ENCODE peak calls at places on chromosomes 13 and 19, in six cellular contexts. One of them, this sample, is unnamed.

GRCh38 chr19:708154-709141 is at the start of gene PALM:
- DNase-seq in H1: peak
- DNase-seq in ascending aorta: no peak
- DNase-seq in progenitor cell of endocrine pancreas: peak
- DNase-seq in epithelial cell of esophagus: no peak
- DNase-seq in CD8-positive, alpha-beta T cell: no peak
- DNase-seq in this sample: no peak

GRCh38 chr19:30170495-30171137 is 201.6 kb upstream of the ZNF536 start:
- DNase-seq in H1: no peak
- DNase-seq in ascending aorta: no peak
- DNase-seq in progenitor cell of endocrine pancreas: no peak
- DNase-seq in epithelial cell of esophagus: no peak
- DNase-seq in CD8-positive, alpha-beta T cell: no peak
- DNase-seq in this sample: no peak

GRCh38 chr13:42644841-42645240 is 70.9 kb downstream of the TNFSF11 start:
- DNase-seq in H1: no peak
- DNase-seq in ascending aorta: no peak
- DNase-seq in progenitor cell of endocrine pancreas: no peak
- DNase-seq in epithelial cell of esophagus: no peak
- DNase-seq in CD8-positive, alpha-beta T cell: no peak
- DNase-seq in this sample: no peak

GRCh38 chr19:11247391-11247790 is 8.0 kb downstream of the ANGPTL8 start:
- DNase-seq in H1: no peak
- DNase-seq in ascending aorta: no peak
- DNase-seq in progenitor cell of endocrine pancreas: no peak
- DNase-seq in epithelial cell of esophagus: no peak
- DNase-seq in CD8-positive, alpha-beta T cell: no peak
- DNase-seq in this sample: no peak

GRCh38 chr19:16446108-16447014 is 25.4 kb downstream of the EPS15L1 start:
- DNase-seq in H1: no peak
- DNase-seq in ascending aorta: no peak
- DNase-seq in progenitor cell of endocrine pancreas: no peak
- DNase-seq in epithelial cell of esophagus: no peak
- DNase-seq in CD8-positive, alpha-beta T cell: no peak
- DNase-seq in this sample: peak

GRCh38 chr19:50005428-50005827 is 19.7 kb downstream of the VRK3 start:
- DNase-seq in H1: no peak
- DNase-seq in ascending aorta: no peak
- DNase-seq in progenitor cell of endocrine pancreas: no peak
- DNase-seq in epithelial cell of esophagus: no peak
- DNase-seq in CD8-positive, alpha-beta T cell: no peak
- DNase-seq in this sample: no peak

GRCh38 chr19:57351867-57352266 is 796 bp downstream of the ZNF304 start:
- DNase-seq in H1: no peak
- DNase-seq in ascending aorta: no peak
- DNase-seq in progenitor cell of endocrine pancreas: no peak
- DNase-seq in epithelial cell of esophagus: peak
- DNase-seq in CD8-positive, alpha-beta T cell: no peak
- DNase-seq in this sample: no peak

GRCh38 chr19:13400296-13400695 is 106.0 kb downstream of the CACNA1A start:
- DNase-seq in H1: no peak
- DNase-seq in ascending aorta: no peak
- DNase-seq in progenitor cell of endocrine pancreas: no peak
- DNase-seq in epithelial cell of esophagus: no peak
- DNase-seq in CD8-positive, alpha-beta T cell: no peak
- DNase-seq in this sample: no peak

GRCh38 chr13:93079294-93079693 is 147.3 kb upstream of the GPC6 start:
- DNase-seq in H1: no peak
- DNase-seq in ascending aorta: no peak
- DNase-seq in progenitor cell of endocrine pancreas: no peak
- DNase-seq in epithelial cell of esophagus: peak
- DNase-seq in CD8-positive, alpha-beta T cell: no peak
- DNase-seq in this sample: no peak

GRCh38 chr13:98338312-98338711 is 161.2 kb upstream of the RNF113B start:
- DNase-seq in H1: no peak
- DNase-seq in ascending aorta: no peak
- DNase-seq in progenitor cell of endocrine pancreas: no peak
- DNase-seq in epithelial cell of esophagus: peak
- DNase-seq in CD8-positive, alpha-beta T cell: no peak
- DNase-seq in this sample: no peak

GRCh38 chr19:2455481-2456300 is 1.1 kb downstream of the LMNB2 start:
- DNase-seq in H1: no peak
- DNase-seq in ascending aorta: no peak
- DNase-seq in progenitor cell of endocrine pancreas: peak
- DNase-seq in epithelial cell of esophagus: peak
- DNase-seq in CD8-positive, alpha-beta T cell: no peak
- DNase-seq in this sample: peak

GRCh38 chr19:33231511-33231910 is 5.9 kb upstream of the SLC7A10 start:
- DNase-seq in H1: no peak
- DNase-seq in ascending aorta: no peak
- DNase-seq in progenitor cell of endocrine pancreas: no peak
- DNase-seq in epithelial cell of esophagus: peak
- DNase-seq in CD8-positive, alpha-beta T cell: no peak
- DNase-seq in this sample: no peak

GRCh38 chr19:14198384-14199376 is 7.3 kb downstream of the ADGRL1 start:
- DNase-seq in H1: no peak
- DNase-seq in ascending aorta: no peak
- DNase-seq in progenitor cell of endocrine pancreas: no peak
- DNase-seq in epithelial cell of esophagus: no peak
- DNase-seq in CD8-positive, alpha-beta T cell: no peak
- DNase-seq in this sample: no peak

GRCh38 chr19:1101337-1101698 is 2.5 kb upstream of the GPX4 start:
- DNase-seq in H1: no peak
- DNase-seq in ascending aorta: no peak
- DNase-seq in progenitor cell of endocrine pancreas: no peak
- DNase-seq in epithelial cell of esophagus: no peak
- DNase-seq in CD8-positive, alpha-beta T cell: no peak
- DNase-seq in this sample: no peak

GRCh38 chr13:29924482-29924884 is 74.1 kb upstream of the UBL3 start:
- DNase-seq in H1: no peak
- DNase-seq in ascending aorta: no peak
- DNase-seq in progenitor cell of endocrine pancreas: no peak
- DNase-seq in epithelial cell of esophagus: peak
- DNase-seq in CD8-positive, alpha-beta T cell: no peak
- DNase-seq in this sample: no peak

GRCh38 chr13:74573654-74574053 is 439.4 kb upstream of the KLF12 start:
- DNase-seq in H1: peak
- DNase-seq in ascending aorta: no peak
- DNase-seq in progenitor cell of endocrine pancreas: no peak
- DNase-seq in epithelial cell of esophagus: no peak
- DNase-seq in CD8-positive, alpha-beta T cell: no peak
- DNase-seq in this sample: no peak

GRCh38 chr19:51511353-51511752 is 9.8 kb upstream of the SIGLEC12 start:
- DNase-seq in H1: no peak
- DNase-seq in ascending aorta: no peak
- DNase-seq in progenitor cell of endocrine pancreas: no peak
- DNase-seq in epithelial cell of esophagus: no peak
- DNase-seq in CD8-positive, alpha-beta T cell: no peak
- DNase-seq in this sample: no peak

GRCh38 chr13:38309397-38309796 is 40.3 kb upstream of the UFM1 start:
- DNase-seq in H1: no peak
- DNase-seq in ascending aorta: no peak
- DNase-seq in progenitor cell of endocrine pancreas: no peak
- DNase-seq in epithelial cell of esophagus: peak
- DNase-seq in CD8-positive, alpha-beta T cell: no peak
- DNase-seq in this sample: no peak

GRCh38 chr19:12670159-12670928 is 3.7 kb downstream of the WDR83 start:
- DNase-seq in H1: no peak
- DNase-seq in ascending aorta: no peak
- DNase-seq in progenitor cell of endocrine pancreas: no peak
- DNase-seq in epithelial cell of esophagus: no peak
- DNase-seq in CD8-positive, alpha-beta T cell: no peak
- DNase-seq in this sample: no peak

GRCh38 chr13:27541386-27541785 is 78.9 kb downstream of the LNX2 start:
- DNase-seq in H1: no peak
- DNase-seq in ascending aorta: no peak
- DNase-seq in progenitor cell of endocrine pancreas: no peak
- DNase-seq in epithelial cell of esophagus: no peak
- DNase-seq in CD8-positive, alpha-beta T cell: no peak
- DNase-seq in this sample: no peak

GRCh38 chr13:111661052-111661451 is 340.6 kb downstream of the TEX29 start:
- DNase-seq in H1: peak
- DNase-seq in ascending aorta: no peak
- DNase-seq in progenitor cell of endocrine pancreas: no peak
- DNase-seq in epithelial cell of esophagus: no peak
- DNase-seq in CD8-positive, alpha-beta T cell: no peak
- DNase-seq in this sample: no peak

GRCh38 chr13:20714563-20715339 is 11.3 kb downstream of the IL17D start:
- DNase-seq in H1: no peak
- DNase-seq in ascending aorta: peak
- DNase-seq in progenitor cell of endocrine pancreas: no peak
- DNase-seq in epithelial cell of esophagus: no peak
- DNase-seq in CD8-positive, alpha-beta T cell: no peak
- DNase-seq in this sample: peak

GRCh38 chr19:55088543-55089265 is 13.0 kb downstream of the EPS8L1 start:
- DNase-seq in H1: peak
- DNase-seq in ascending aorta: peak
- DNase-seq in progenitor cell of endocrine pancreas: peak
- DNase-seq in epithelial cell of esophagus: peak
- DNase-seq in CD8-positive, alpha-beta T cell: peak
- DNase-seq in this sample: peak

GRCh38 chr19:20351244-20351643 is 184.2 kb downstream of the ZNF486 start:
- DNase-seq in H1: no peak
- DNase-seq in ascending aorta: no peak
- DNase-seq in progenitor cell of endocrine pancreas: no peak
- DNase-seq in epithelial cell of esophagus: no peak
- DNase-seq in CD8-positive, alpha-beta T cell: no peak
- DNase-seq in this sample: no peak

GRCh38 chr19:51111606-51112005 is 3.4 kb upstream of the CTU1 start:
- DNase-seq in H1: no peak
- DNase-seq in ascending aorta: no peak
- DNase-seq in progenitor cell of endocrine pancreas: no peak
- DNase-seq in epithelial cell of esophagus: peak
- DNase-seq in CD8-positive, alpha-beta T cell: no peak
- DNase-seq in this sample: no peak

GRCh38 chr13:110644892-110645521 is 29.7 kb downstream of the NAXD start:
- DNase-seq in H1: peak
- DNase-seq in ascending aorta: peak
- DNase-seq in progenitor cell of endocrine pancreas: peak
- DNase-seq in epithelial cell of esophagus: peak
- DNase-seq in CD8-positive, alpha-beta T cell: peak
- DNase-seq in this sample: peak
- TF ChIP-seq CTCF in H1: peak
- TF ChIP-seq CTCF in ascending aorta: peak
- TF ChIP-seq CTCF in progenitor cell of endocrine pancreas: peak
- TF ChIP-seq CTCF in epithelial cell of esophagus: peak
- TF ChIP-seq CTCF in CD8-positive, alpha-beta T cell: peak
- TF ChIP-seq CTCF in this sample: peak

GRCh38 chr19:48946789-48947542 is 7.7 kb upstream of the BAX start:
- DNase-seq in H1: no peak
- DNase-seq in ascending aorta: no peak
- DNase-seq in progenitor cell of endocrine pancreas: no peak
- DNase-seq in epithelial cell of esophagus: no peak
- DNase-seq in CD8-positive, alpha-beta T cell: no peak
- DNase-seq in this sample: no peak
- TF ChIP-seq CTCF in H1: no peak
- TF ChIP-seq CTCF in ascending aorta: no peak
- TF ChIP-seq CTCF in progenitor cell of endocrine pancreas: no peak
- TF ChIP-seq CTCF in epithelial cell of esophagus: no peak
- TF ChIP-seq CTCF in CD8-positive, alpha-beta T cell: no peak
- TF ChIP-seq CTCF in this sample: no peak

DNA sequence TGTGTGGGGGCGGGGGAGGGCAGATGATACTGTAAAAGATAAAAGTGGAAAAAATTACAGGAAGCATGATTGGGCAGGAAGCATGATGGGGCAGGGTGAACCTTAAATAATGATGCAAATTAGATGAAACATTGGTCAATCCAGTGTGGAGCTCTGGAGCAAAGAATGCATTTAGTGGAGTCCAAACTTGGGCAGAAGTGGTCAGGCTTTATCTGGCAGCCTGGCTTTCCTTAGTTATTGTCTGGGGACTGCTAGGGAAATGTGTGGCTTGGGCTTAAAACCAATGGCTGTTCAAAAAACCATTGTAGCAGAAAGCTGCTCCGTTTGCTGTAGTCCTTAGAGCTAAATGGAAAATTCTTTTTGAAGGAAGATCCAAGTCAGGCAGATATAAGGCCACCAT is 1077.3 kb upstream of the MIR17HG start:
- DNase-seq in H1: no peak
- DNase-seq in ascending aorta: no peak
- DNase-seq in progenitor cell of endocrine pancreas: no peak
- DNase-seq in epithelial cell of esophagus: no peak
- DNase-seq in CD8-positive, alpha-beta T cell: no peak
- DNase-seq in this sample: no peak
- TF ChIP-seq CTCF in H1: no peak
- TF ChIP-seq CTCF in ascending aorta: no peak
- TF ChIP-seq CTCF in progenitor cell of endocrine pancreas: no peak
- TF ChIP-seq CTCF in epithelial cell of esophagus: no peak
- TF ChIP-seq CTCF in CD8-positive, alpha-beta T cell: no peak
- TF ChIP-seq CTCF in this sample: no peak

GRCh38 chr13:65336106-65336603 is 1894.0 kb downstream of the PCDH9 start:
- DNase-seq in H1: no peak
- DNase-seq in ascending aorta: no peak
- DNase-seq in progenitor cell of endocrine pancreas: no peak
- DNase-seq in epithelial cell of esophagus: no peak
- DNase-seq in CD8-positive, alpha-beta T cell: no peak
- DNase-seq in this sample: no peak
- TF ChIP-seq CTCF in H1: no peak
- TF ChIP-seq CTCF in ascending aorta: no peak
- TF ChIP-seq CTCF in progenitor cell of endocrine pancreas: no peak
- TF ChIP-seq CTCF in epithelial cell of esophagus: no peak
- TF ChIP-seq CTCF in CD8-positive, alpha-beta T cell: no peak
- TF ChIP-seq CTCF in this sample: no peak

GRCh38 chr19:35216833-35217707 is 11.5 kb downstream of the FAM187B start:
- DNase-seq in H1: no peak
- DNase-seq in ascending aorta: no peak
- DNase-seq in progenitor cell of endocrine pancreas: no peak
- DNase-seq in epithelial cell of esophagus: peak
- DNase-seq in CD8-positive, alpha-beta T cell: no peak
- DNase-seq in this sample: no peak
- TF ChIP-seq CTCF in H1: peak
- TF ChIP-seq CTCF in ascending aorta: no peak
- TF ChIP-seq CTCF in progenitor cell of endocrine pancreas: no peak
- TF ChIP-seq CTCF in epithelial cell of esophagus: no peak
- TF ChIP-seq CTCF in CD8-positive, alpha-beta T cell: no peak
- TF ChIP-seq CTCF in this sample: peak

GRCh38 chr13:96792188-96792587 is 202.1 kb downstream of the OXGR1 start:
- DNase-seq in H1: no peak
- DNase-seq in ascending aorta: no peak
- DNase-seq in progenitor cell of endocrine pancreas: no peak
- DNase-seq in epithelial cell of esophagus: no peak
- DNase-seq in CD8-positive, alpha-beta T cell: no peak
- DNase-seq in this sample: no peak

GRCh38 chr13:96792736-96793444 is 201.4 kb downstream of the OXGR1 start:
- DNase-seq in H1: no peak
- DNase-seq in ascending aorta: no peak
- DNase-seq in progenitor cell of endocrine pancreas: no peak
- DNase-seq in epithelial cell of esophagus: no peak
- DNase-seq in CD8-positive, alpha-beta T cell: no peak
- DNase-seq in this sample: no peak

DNA sequence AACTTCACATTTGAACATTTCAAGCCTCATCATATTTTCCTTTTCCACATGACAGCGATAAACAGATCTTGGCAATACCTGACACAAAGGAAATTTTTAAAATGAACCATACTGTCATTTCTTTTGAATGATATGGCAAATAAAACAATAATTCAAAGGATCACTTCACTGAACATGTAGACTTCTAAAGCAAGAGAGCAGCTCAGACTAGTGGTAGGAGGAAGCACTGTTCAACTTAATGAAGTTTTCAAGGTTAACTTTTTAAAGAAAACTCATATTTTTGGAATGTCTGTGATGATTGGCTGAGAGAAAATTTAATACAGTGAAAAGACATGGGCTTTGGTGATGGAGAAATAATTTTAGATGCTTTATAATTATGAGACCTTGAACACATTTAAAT is 198.0 kb downstream of the OXGR1 start:
- DNase-seq in H1: no peak
- DNase-seq in ascending aorta: no peak
- DNase-seq in progenitor cell of endocrine pancreas: no peak
- DNase-seq in epithelial cell of esophagus: peak
- DNase-seq in CD8-positive, alpha-beta T cell: no peak
- DNase-seq in this sample: no peak
- TF ChIP-seq CTCF in H1: peak
- TF ChIP-seq CTCF in ascending aorta: no peak
- TF ChIP-seq CTCF in progenitor cell of endocrine pancreas: peak
- TF ChIP-seq CTCF in epithelial cell of esophagus: peak
- TF ChIP-seq CTCF in CD8-positive, alpha-beta T cell: no peak
- TF ChIP-seq CTCF in this sample: no peak

This sample was measured in GM13977.